ENCODE peak calls at places on chromosomes 11 and 22, in four cellular contexts. Y is HepG2, H is H1, A is GM12878. M is an unnamed sample.

GRCh38 chr11:7548659-7549283 is 35.0 kb downstream of the PPFIBP2 start:
- DNase-seq in Y (peak; percentile 25), H (peak; percentile 73), A (no peak), M (no peak)

GRCh38 chr22:32904044-32904443 is 102.5 kb downstream of the TIMP3 start:
- DNase-seq in Y (peak; percentile 23), H (no peak), A (no peak), M (peak; percentile 60)

GRCh38 chr11:124769804-124770774 is 8.0 kb upstream of the ESAM start:
- DNase-seq in Y (peak; percentile 51), H (no peak), A (no peak), M (no peak)

GRCh38 chr11:99565333-99565732 is 544.6 kb downstream of the CNTN5 start:
- DNase-seq in Y (no peak), H (no peak), A (peak; percentile 23), M (no peak)

GRCh38 chr11:58629857-58630256 is 7.4 kb downstream of the CNTF start:
- DNase-seq in Y (peak; percentile 60), H (no peak), A (no peak), M (peak; percentile 39)

GRCh38 chr11:87878373-87878779 is 296.9 kb downstream of the RAB38 start:
- DNase-seq in Y (peak; percentile 2), H (no peak), A (no peak), M (no peak)

GRCh38 chr11:10742460-10743208 is 8.4 kb upstream of the CTR9 start:
- DNase-seq in Y (no peak), H (no peak), A (no peak), M (peak; percentile 57)

GRCh38 chr11:61885166-61885778 is 6.1 kb downstream of the FADS3 start:
- DNase-seq in Y (no peak), H (peak; percentile 45), A (no peak), M (no peak)

GRCh38 chr22:30438559-30438958 is 13.0 kb downstream of the MTFP1 start:
- DNase-seq in Y (no peak), H (no peak), A (no peak), M (no peak)

GRCh38 chr11:129222158-129222557 is 30.0 kb upstream of the ARHGAP32 start:
- DNase-seq in Y (no peak), H (no peak), A (no peak), M (no peak)

GRCh38 chr11:40140560-40140959 is 1318.9 kb downstream of the LRRC4C start:
- DNase-seq in Y (no peak), H (no peak), A (no peak), M (no peak)

GRCh38 chr22:19121631-19122142 is 525 bp downstream of the DGCR2 start:
- DNase-seq in Y (no peak), H (peak; percentile 63), A (no peak), M (peak; percentile 77)

GRCh38 chr11:2306971-2307732 is 5.3 kb downstream of the TSPAN32 start:
- DNase-seq in Y (no peak), H (no peak), A (no peak), M (peak; percentile 33)

GRCh38 chr22:43426816-43427215 is 15.0 kb downstream of the MPPED1 start:
- DNase-seq in Y (no peak), H (no peak), A (no peak), M (no peak)

GRCh38 chr22:44972363-44973083 is 37.3 kb downstream of the PHF21B start:
- DNase-seq in Y (no peak), H (no peak), A (no peak), M (no peak)

GRCh38 chr11:108871867-108872266 is 207.0 kb downstream of the DDX10 start:
- DNase-seq in Y (no peak), H (no peak), A (no peak), M (no peak)

GRCh38 chr22:39724857-39725256 is 154.3 kb downstream of the CACNA1I start:
- DNase-seq in Y (no peak), H (no peak), A (no peak), M (no peak)

GRCh38 chr22:19477321-19478085 is 1.5 kb downstream of the UFD1 start:
- DNase-seq in Y (peak; percentile 7), H (no peak), A (no peak), M (no peak)

GRCh38 chr11:34331736-34332135 is 26.1 kb downstream of the ABTB2 start:
- DNase-seq in Y (no peak), H (no peak), A (no peak), M (no peak)

GRCh38 chr11:104134760-104135159 is 29.2 kb downstream of the PDGFD start:
- DNase-seq in Y (no peak), H (no peak), A (no peak), M (no peak)

GRCh38 chr11:68796779-68797178 is 44.9 kb downstream of the CPT1A start:
- DNase-seq in Y (no peak), H (no peak), A (no peak), M (no peak)

GRCh38 chr22:31211504-31211861 is 615 bp upstream of the LIMK2 start:
- DNase-seq in Y (no peak), H (no peak), A (no peak), M (no peak)

GRCh38 chr11:10658621-10659338 is 34.8 kb downstream of the IRAG1 start:
- DNase-seq in Y (no peak), H (no peak), A (no peak), M (no peak)

GRCh38 chr11:21811572-21811971 is 381.3 kb upstream of the ANO5 start:
- DNase-seq in Y (peak; percentile 1), H (peak; percentile 60), A (no peak), M (no peak)

GRCh38 chr11:48063424-48063978 is 83.1 kb downstream of the PTPRJ start:
- DNase-seq in Y (no peak), H (no peak), A (no peak), M (no peak)

GRCh38 chr22:22576244-22576988 is 17.4 kb upstream of the PRAME start:
- DNase-seq in Y (peak; percentile 32), H (peak; percentile 86), A (no peak), M (peak; percentile 79)

GRCh38 chr11:11865449-11865848 is 23.7 kb downstream of the USP47 start:
- DNase-seq in Y (no peak), H (no peak), A (no peak), M (no peak)

GRCh38 chr11:122696662-122697061 is 41.1 kb downstream of the UBASH3B start:
- DNase-seq in Y (no peak), H (no peak), A (no peak), M (no peak)

GRCh38 chr11:32852142-32852541 is 22.4 kb downstream of the PRRG4 start:
- DNase-seq in Y (no peak), H (no peak), A (no peak), M (no peak)

GRCh38 chr11:32847511-32847910 is 17.8 kb downstream of the PRRG4 start:
- DNase-seq in Y (no peak), H (no peak), A (no peak), M (no peak)

GRCh38 chr11:32851251-32851650 is 21.5 kb downstream of the PRRG4 start:
- DNase-seq in Y (no peak), H (no peak), A (no peak), M (no peak)
- TF ChIP-seq TCF12 in Y (no peak), H (no peak), A (no peak), M (no peak)

DNA sequence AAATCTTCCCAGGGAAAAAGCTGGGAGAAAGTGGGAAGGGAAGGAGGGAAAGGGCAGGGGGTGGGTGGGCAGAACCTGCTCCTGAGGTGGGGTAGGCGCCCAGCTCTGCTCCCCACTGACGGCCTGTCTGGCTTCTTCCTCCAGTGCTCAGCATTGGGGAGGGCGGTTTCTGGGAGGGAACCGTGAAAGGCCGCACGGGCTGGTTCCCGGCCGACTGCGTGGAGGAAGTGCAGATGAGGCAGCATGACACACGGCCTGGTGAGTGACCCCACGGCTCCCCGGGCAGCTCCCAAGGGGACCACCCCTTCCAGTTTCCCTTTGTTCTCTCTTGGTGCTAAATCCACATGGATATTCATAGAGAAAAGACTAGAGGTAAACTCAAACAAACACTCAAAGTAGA is 25.9 kb downstream of the SHANK3 start:
- DNase-seq in Y (no peak), H (no peak), A (no peak), M (no peak)
- TF ChIP-seq TCF12 in Y (no peak), H (no peak), A (no peak), M (no peak)

GRCh38 chr22:46011627-46012181 is 34.7 kb upstream of the WNT7B start:
- DNase-seq in Y (no peak), H (no peak), A (no peak), M (peak; percentile 17)

GRCh38 chr22:46010951-46011626 is 34.1 kb upstream of the WNT7B start:
- DNase-seq in Y (peak; percentile 74), H (no peak), A (no peak), M (no peak)

GRCh38 chr22:46008836-46009596 is 32.1 kb upstream of the WNT7B start:
- DNase-seq in Y (no peak), H (no peak), A (no peak), M (no peak)

GRCh38 chr22:46009730-46010129 is 32.8 kb upstream of the WNT7B start:
- DNase-seq in Y (no peak), H (no peak), A (no peak), M (no peak)

DNA sequence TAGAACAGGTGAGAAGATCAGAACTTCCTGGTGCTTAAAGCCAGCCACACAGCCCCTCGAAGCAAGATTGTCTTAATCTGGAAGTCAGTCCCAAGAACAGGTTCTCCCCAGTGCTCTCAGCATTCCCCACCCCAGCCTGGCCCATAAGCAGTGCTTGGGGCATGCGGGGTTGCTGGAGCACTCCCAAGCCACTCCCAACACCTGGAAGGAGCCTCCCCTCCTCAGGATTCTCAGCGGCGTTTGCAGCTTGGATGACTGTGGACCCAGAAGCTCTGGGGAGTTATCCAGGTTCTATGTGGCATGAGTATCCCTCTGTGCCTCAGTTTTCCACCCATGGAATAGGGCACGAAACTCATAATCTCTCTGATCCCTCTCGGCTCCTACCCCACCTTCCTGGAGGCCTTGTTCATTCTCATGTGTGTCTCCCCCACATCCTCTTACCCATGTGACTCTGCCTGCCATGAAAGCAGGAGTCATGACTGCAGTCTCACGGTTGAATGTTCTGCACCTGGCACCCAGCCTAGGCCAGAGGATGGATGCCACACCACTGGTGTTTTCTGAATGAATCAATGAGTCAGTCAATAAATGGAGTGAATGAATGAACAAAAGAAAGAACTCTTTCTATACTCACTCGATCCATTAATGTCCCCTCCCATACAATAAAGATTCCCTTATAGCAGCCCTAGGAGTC is 33.4 kb upstream of the WNT7B start:
- DNase-seq in Y (no peak), H (no peak), A (no peak), M (no peak)
- TF ChIP-seq TCF12 in Y (no peak), H (no peak), A (no peak), M (peak; percentile 26)

GRCh38 chr11:117684111-117684510 is 112.9 kb downstream of the DSCAML1 start:
- DNase-seq in Y (no peak), H (no peak), A (no peak), M (no peak)
- TF ChIP-seq TCF12 in Y (no peak), H (no peak), A (no peak), M (no peak)

GRCh38 chr11:46700251-46701077 is at the start of the genes ARHGAP1 and ZNF408:
- DNase-seq in Y (peak; percentile 97), H (peak; percentile 97), A (peak; percentile 96), M (peak; percentile 97)

GRCh38 chr11:46697303-46697702 is 3.1 kb downstream of the ARHGAP1 start:
- DNase-seq in Y (no peak), H (no peak), A (no peak), M (peak; percentile 77)

GRCh38 chr11:46696212-46696558 is 4.2 kb downstream of the ARHGAP1 start:
- DNase-seq in Y (no peak), H (no peak), A (no peak), M (no peak)

GRCh38 chr11:46697723-46698122 is 2.7 kb downstream of the ARHGAP1 start:
- DNase-seq in Y (no peak), H (no peak), A (no peak), M (no peak)

DNA sequence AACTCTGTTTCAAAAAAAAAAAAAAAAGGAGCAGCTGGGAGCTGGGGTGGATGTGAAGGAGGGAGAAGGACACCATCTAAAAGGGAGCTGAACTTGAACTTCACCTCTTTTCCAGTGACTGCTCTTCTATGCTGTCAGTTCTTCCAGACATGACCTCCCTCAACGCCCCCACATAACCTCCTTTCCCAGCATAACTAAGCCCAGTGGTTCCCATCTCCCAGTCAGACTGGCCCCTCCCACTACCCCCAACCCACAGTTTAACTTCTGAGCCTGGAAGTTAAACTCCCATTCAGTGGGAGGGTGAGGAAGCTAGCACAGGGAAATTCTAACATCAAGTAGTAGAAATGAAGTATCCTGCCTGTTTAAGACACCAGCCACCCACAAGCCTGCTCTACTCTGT is 1.8 kb downstream of the ARHGAP1 start:
- DNase-seq in Y (no peak), H (no peak), A (no peak), M (no peak)
- TF ChIP-seq TCF12 in Y (no peak), H (no peak), A (no peak), M (no peak)